ENCODE peak calls at places on chromosomes 12 and 14, in six cellular contexts. C is sciatic nerve; U is activated T-helper 1 cell treated with Interleukin-2 at 50 U/mL for 16 hours; X is endothelial cell; I is GM04503; T is activated effector memory CD4-positive, alpha-beta T cell treated with Interleukin-2 at 50 U/mL for 16 hours. K is an unnamed sample.

GRCh38 chr14:40985584-40985983 is 621.1 kb upstream of the LRFN5 start:
- DNase-seq in C (no peak), U (no peak), X (no peak), I (no peak), T (no peak), K (no peak)

GRCh38 chr12:94622475-94622874 is 27.9 kb downstream of the TMCC3 start:
- DNase-seq in C (no peak), U (no peak), X (no peak), I (no peak), T (no peak), K (no peak)

GRCh38 chr14:106872619-106873446 is 1346.5 kb downstream of the TMEM121 start:
- DNase-seq in C (no peak), U (peak; percentile 74), X (no peak), I (no peak), T (peak; percentile 68), K (peak; percentile 66)

GRCh38 chr12:11906284-11906935 is 164.3 kb upstream of the BCL2L14 start:
- DNase-seq in C (no peak), U (no peak), X (no peak), I (peak; percentile 83), T (no peak), K (no peak)

GRCh38 chr12:18400186-18400585 is 138.9 kb downstream of the PIK3C2G start:
- DNase-seq in C (no peak), U (no peak), X (no peak), I (no peak), T (no peak), K (no peak)

GRCh38 chr14:86961106-86961716 is 1031.8 kb downstream of the GALC start:
- DNase-seq in C (no peak), U (no peak), X (peak; percentile 21), I (no peak), T (no peak), K (no peak)

GRCh38 chr12:15522574-15523187 is 200.4 kb downstream of the PTPRO start:
- DNase-seq in C (no peak), U (no peak), X (no peak), I (no peak), T (no peak), K (no peak)

GRCh38 chr14:33287204-33287603 is 348.5 kb downstream of the NPAS3 start:
- DNase-seq in C (no peak), U (no peak), X (no peak), I (no peak), T (no peak), K (no peak)

GRCh38 chr14:44564908-44565307 is 57.8 kb upstream of the FSCB start:
- DNase-seq in C (no peak), U (no peak), X (no peak), I (no peak), T (no peak), K (no peak)

GRCh38 chr14:79680087-79680486 is 531.2 kb downstream of the DIO2 start:
- DNase-seq in C (no peak), U (no peak), X (no peak), I (no peak), T (no peak), K (no peak)

GRCh38 chr14:58238252-58239247 is 6.1 kb upstream of the PSMA3 start:
- DNase-seq in C (no peak), U (no peak), X (no peak), I (no peak), T (no peak), K (no peak)

GRCh38 chr14:100498068-100498467 is 89.1 kb downstream of the BEGAIN start:
- DNase-seq in C (no peak), U (no peak), X (no peak), I (no peak), T (no peak), K (no peak)